ENCODE peak calls at places on chromosomes 12 and 14, in four cellular contexts. One of them, this sample, is unnamed.

GRCh38 chr12:89126712-89127111 is 225.6 kb downstream of the DUSP6 start:
- DNase-seq in AG04450: no peak
- DNase-seq in CD8-positive, alpha-beta memory T cell: no peak
- DNase-seq in MM.1S: no peak
- DNase-seq in this sample: no peak

GRCh38 chr14:75303415-75303814 is 24.8 kb downstream of the FOS start:
- DNase-seq in AG04450: no peak
- DNase-seq in CD8-positive, alpha-beta memory T cell: peak
- DNase-seq in MM.1S: peak
- DNase-seq in this sample: peak

GRCh38 chr14:92937229-92937937 is 14.4 kb downstream of the CHGA start:
- DNase-seq in AG04450: no peak
- DNase-seq in MM.1S: no peak
- DNase-seq in CD8-positive, alpha-beta memory T cell: no peak
- DNase-seq in this sample: no peak

GRCh38 chr14:33484264-33484663 is 466.6 kb downstream of the EGLN3 start:
- DNase-seq in MM.1S: no peak
- DNase-seq in AG04450: no peak
- DNase-seq in CD8-positive, alpha-beta memory T cell: no peak
- DNase-seq in this sample: no peak

GRCh38 chr12:106114084-106115068 is 24.4 kb downstream of the NUAK1 start:
- DNase-seq in AG04450: no peak
- DNase-seq in MM.1S: peak
- DNase-seq in CD8-positive, alpha-beta memory T cell: no peak
- DNase-seq in this sample: no peak

GRCh38 chr12:71158361-71158882 is 623 bp upstream of the TSPAN8 start:
- DNase-seq in AG04450: no peak
- DNase-seq in MM.1S: no peak
- DNase-seq in CD8-positive, alpha-beta memory T cell: no peak
- DNase-seq in this sample: no peak

GRCh38 chr12:78560633-78561032 is 303.9 kb upstream of the SYT1 start:
- DNase-seq in AG04450: no peak
- DNase-seq in MM.1S: no peak
- DNase-seq in CD8-positive, alpha-beta memory T cell: no peak
- DNase-seq in this sample: no peak

GRCh38 chr12:45282411-45282810 is 66.5 kb downstream of the ANO6 start:
- DNase-seq in AG04450: no peak
- DNase-seq in CD8-positive, alpha-beta memory T cell: no peak
- DNase-seq in MM.1S: no peak
- DNase-seq in this sample: no peak

GRCh38 chr14:75268638-75269550 is 9.7 kb upstream of the FOS start:
- DNase-seq in MM.1S: no peak
- DNase-seq in AG04450: no peak
- DNase-seq in CD8-positive, alpha-beta memory T cell: no peak
- DNase-seq in this sample: no peak

GRCh38 chr14:36506732-36507614 is 13.1 kb downstream of the NKX2-1 start:
- DNase-seq in CD8-positive, alpha-beta memory T cell: no peak
- DNase-seq in AG04450: no peak
- DNase-seq in MM.1S: no peak
- DNase-seq in this sample: no peak

GRCh38 chr14:72439707-72440106 is 454.2 kb downstream of the DPF3 start:
- DNase-seq in AG04450: no peak
- DNase-seq in CD8-positive, alpha-beta memory T cell: no peak
- DNase-seq in MM.1S: no peak
- DNase-seq in this sample: no peak

GRCh38 chr12:25557830-25558436 is 4.8 kb upstream of the LMNTD1 start:
- DNase-seq in AG04450: no peak
- DNase-seq in MM.1S: peak
- DNase-seq in CD8-positive, alpha-beta memory T cell: no peak
- DNase-seq in this sample: peak

GRCh38 chr12:6267007-6267721 is 43.3 kb upstream of the PLEKHG6 start:
- DNase-seq in CD8-positive, alpha-beta memory T cell: no peak
- DNase-seq in AG04450: no peak
- DNase-seq in MM.1S: no peak
- DNase-seq in this sample: peak

GRCh38 chr12:3241621-3242020 is 164.4 kb downstream of the TSPAN9 start:
- DNase-seq in AG04450: no peak
- DNase-seq in MM.1S: no peak
- DNase-seq in CD8-positive, alpha-beta memory T cell: no peak
- DNase-seq in this sample: no peak

GRCh38 chr14:95741051-95741490 is 27.1 kb upstream of the TCL1A start:
- DNase-seq in MM.1S: no peak
- DNase-seq in CD8-positive, alpha-beta memory T cell: no peak
- DNase-seq in AG04450: no peak
- DNase-seq in this sample: no peak

GRCh38 chr12:5379737-5380496 is 52.0 kb upstream of the NTF3 start:
- DNase-seq in AG04450: no peak
- DNase-seq in MM.1S: no peak
- DNase-seq in CD8-positive, alpha-beta memory T cell: no peak
- DNase-seq in this sample: no peak

GRCh38 chr12:111126331-111126730 is 206.0 kb upstream of the MYL2 start:
- DNase-seq in CD8-positive, alpha-beta memory T cell: no peak
- DNase-seq in AG04450: no peak
- DNase-seq in MM.1S: no peak
- DNase-seq in this sample: no peak

GRCh38 chr12:3044141-3044630 is 33.0 kb upstream of the TSPAN9 start:
- DNase-seq in AG04450: no peak
- DNase-seq in MM.1S: no peak
- DNase-seq in CD8-positive, alpha-beta memory T cell: no peak
- DNase-seq in this sample: no peak

GRCh38 chr12:18428416-18428815 is 167.1 kb downstream of the PIK3C2G start:
- DNase-seq in AG04450: no peak
- DNase-seq in CD8-positive, alpha-beta memory T cell: no peak
- DNase-seq in MM.1S: no peak
- DNase-seq in this sample: no peak

GRCh38 chr12:3020399-3020798 is 56.8 kb upstream of the TSPAN9 start:
- DNase-seq in CD8-positive, alpha-beta memory T cell: no peak
- DNase-seq in MM.1S: no peak
- DNase-seq in AG04450: no peak
- DNase-seq in this sample: no peak

GRCh38 chr14:72598328-72598727 is 295.6 kb downstream of the DPF3 start:
- DNase-seq in AG04450: no peak
- DNase-seq in MM.1S: no peak
- DNase-seq in CD8-positive, alpha-beta memory T cell: no peak
- DNase-seq in this sample: peak

GRCh38 chr12:22083167-22083566 is 37.1 kb downstream of the CMAS start:
- DNase-seq in CD8-positive, alpha-beta memory T cell: peak
- DNase-seq in MM.1S: peak
- DNase-seq in AG04450: no peak
- DNase-seq in this sample: peak

GRCh38 chr14:29085546-29085945 is 319.0 kb downstream of the FOXG1 start:
- DNase-seq in MM.1S: no peak
- DNase-seq in CD8-positive, alpha-beta memory T cell: no peak
- DNase-seq in AG04450: no peak
- DNase-seq in this sample: no peak

GRCh38 chr12:110578522-110579238 is 4.4 kb downstream of the PPTC7 start:
- DNase-seq in AG04450: no peak
- DNase-seq in MM.1S: no peak
- DNase-seq in CD8-positive, alpha-beta memory T cell: no peak
- DNase-seq in this sample: no peak

GRCh38 chr12:106369624-106370346 is 12.2 kb downstream of the POLR3B start:
- DNase-seq in MM.1S: no peak
- DNase-seq in CD8-positive, alpha-beta memory T cell: no peak
- DNase-seq in AG04450: peak
- DNase-seq in this sample: no peak

GRCh38 chr12:6187948-6188793 is 12.0 kb upstream of the CD9 start:
- DNase-seq in CD8-positive, alpha-beta memory T cell: no peak
- DNase-seq in AG04450: no peak
- DNase-seq in MM.1S: no peak
- DNase-seq in this sample: no peak

GRCh38 chr14:53715390-53715730 is 241.3 kb downstream of the BMP4 start:
- DNase-seq in CD8-positive, alpha-beta memory T cell: no peak
- DNase-seq in AG04450: no peak
- DNase-seq in MM.1S: no peak
- DNase-seq in this sample: no peak

DNA sequence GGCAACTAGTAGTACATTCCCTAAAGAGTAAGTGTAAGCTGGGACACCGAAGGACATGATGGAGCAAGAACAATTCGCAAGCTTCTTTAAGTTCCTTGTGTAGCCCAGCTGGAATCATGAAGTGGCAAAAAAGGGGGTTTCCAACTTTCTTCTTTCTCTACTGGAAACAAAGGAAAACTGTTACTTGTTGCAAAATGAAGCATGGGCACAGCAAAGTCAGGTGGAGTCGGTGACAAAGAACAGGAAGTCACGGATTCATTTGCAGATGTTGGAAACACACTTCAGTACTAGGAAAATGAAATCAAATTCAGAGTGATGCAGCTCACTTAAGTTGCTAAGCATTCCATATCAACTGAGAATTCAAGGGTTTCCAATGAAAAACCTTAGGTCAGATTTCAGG is 706.9 kb upstream of the STXBP6 start:
- DNase-seq in AG04450: no peak
- DNase-seq in CD8-positive, alpha-beta memory T cell: no peak
- DNase-seq in MM.1S: no peak
- DNase-seq in this sample: no peak
- H3K4me3 ChIP-seq in AG04450: no peak
- H3K4me3 ChIP-seq in CD8-positive, alpha-beta memory T cell: no peak
- H3K4me3 ChIP-seq in MM.1S: no peak
- H3K4me3 ChIP-seq in this sample: no peak

DNA sequence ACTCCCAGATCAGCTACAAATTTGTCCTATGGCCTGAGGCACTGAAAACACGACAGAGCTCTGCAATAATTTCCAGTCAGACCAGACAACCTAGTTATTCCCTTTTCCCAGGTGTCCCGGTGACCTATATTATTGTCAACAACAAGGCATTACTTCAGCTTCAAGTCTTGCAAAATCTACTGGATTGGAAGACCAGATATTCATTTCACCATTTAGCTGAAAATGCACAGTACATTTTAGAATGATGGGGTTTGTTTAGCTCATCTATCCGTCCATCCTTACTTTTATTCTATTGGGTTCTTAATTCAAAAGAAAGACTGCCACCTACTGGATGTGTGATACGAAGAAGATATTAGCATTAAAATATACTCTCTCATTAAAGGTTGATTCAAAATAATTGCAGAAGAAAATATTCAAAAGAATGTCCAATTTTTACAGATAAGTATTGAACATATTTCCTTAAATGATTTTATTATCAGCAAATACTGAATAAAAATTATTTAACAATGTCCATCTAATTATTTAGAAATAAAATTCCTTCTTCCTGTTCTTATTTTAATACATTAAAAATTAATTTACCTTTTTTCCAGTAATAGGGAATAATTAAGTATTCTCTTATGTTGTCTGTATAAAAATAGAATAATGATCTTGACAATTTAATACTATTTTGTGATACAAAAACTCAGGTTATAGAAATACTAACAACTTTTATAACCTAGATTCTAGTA is 244.9 kb upstream of the LRIG3 start:
- DNase-seq in CD8-positive, alpha-beta memory T cell: no peak
- DNase-seq in AG04450: peak
- DNase-seq in MM.1S: peak
- DNase-seq in this sample: peak
- H3K4me3 ChIP-seq in CD8-positive, alpha-beta memory T cell: no peak
- H3K4me3 ChIP-seq in AG04450: no peak
- H3K4me3 ChIP-seq in MM.1S: no peak
- H3K4me3 ChIP-seq in this sample: no peak

GRCh38 chr12:100229036-100229635 is 28.5 kb downstream of the ACTR6 start:
- DNase-seq in MM.1S: no peak
- DNase-seq in AG04450: no peak
- DNase-seq in CD8-positive, alpha-beta memory T cell: no peak
- DNase-seq in this sample: peak
- H3K4me3 ChIP-seq in MM.1S: no peak
- H3K4me3 ChIP-seq in AG04450: no peak
- H3K4me3 ChIP-seq in CD8-positive, alpha-beta memory T cell: no peak
- H3K4me3 ChIP-seq in this sample: no peak

DNA sequence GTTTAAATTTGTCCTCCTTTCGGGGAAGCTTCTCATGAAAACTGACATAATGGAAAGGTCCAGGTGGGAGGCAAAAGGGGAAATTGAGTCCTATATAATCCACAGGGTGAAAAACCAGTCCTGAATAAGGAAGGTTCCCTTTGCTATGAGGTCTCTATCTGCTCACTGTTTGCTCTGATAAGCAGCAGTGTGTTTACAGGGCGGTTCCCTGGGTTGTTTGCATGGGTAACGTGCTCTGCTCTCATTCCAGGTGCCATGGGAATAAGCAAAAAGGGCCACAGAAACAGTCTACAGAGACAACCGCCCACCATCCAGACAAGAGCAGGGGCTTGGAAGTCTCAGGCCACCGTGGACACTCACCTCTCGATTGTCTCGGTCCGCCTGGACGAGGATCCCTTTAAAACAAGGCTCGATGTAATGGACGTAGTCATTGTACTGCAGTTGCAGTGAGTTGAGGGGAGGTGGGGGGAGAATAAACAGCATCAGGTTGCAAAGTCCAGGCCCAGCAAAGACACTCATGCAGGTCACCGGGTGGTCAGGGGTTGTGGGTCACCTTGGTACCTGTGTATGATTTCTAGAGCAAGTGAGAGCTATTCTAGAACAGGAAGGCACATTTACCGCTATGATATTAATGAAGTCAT is 32.7 kb downstream of the CACNA2D4 start:
- DNase-seq in MM.1S: no peak
- DNase-seq in AG04450: no peak
- DNase-seq in CD8-positive, alpha-beta memory T cell: no peak
- DNase-seq in this sample: no peak
- H3K4me3 ChIP-seq in MM.1S: no peak
- H3K4me3 ChIP-seq in AG04450: no peak
- H3K4me3 ChIP-seq in CD8-positive, alpha-beta memory T cell: no peak
- H3K4me3 ChIP-seq in this sample: no peak

GRCh38 chr14:104933721-104934379 is 9.2 kb downstream of the PLD4 start:
- DNase-seq in MM.1S: no peak
- DNase-seq in CD8-positive, alpha-beta memory T cell: no peak
- DNase-seq in AG04450: no peak
- DNase-seq in this sample: no peak

GRCh38 chr14:104932676-104933631 is 8.3 kb downstream of the PLD4 start:
- DNase-seq in AG04450: peak
- DNase-seq in CD8-positive, alpha-beta memory T cell: peak
- DNase-seq in MM.1S: peak
- DNase-seq in this sample: peak

GRCh38 chr14:104930526-104931322 is 6.0 kb downstream of the PLD4 start:
- DNase-seq in MM.1S: no peak
- DNase-seq in AG04450: no peak
- DNase-seq in CD8-positive, alpha-beta memory T cell: no peak
- DNase-seq in this sample: no peak

GRCh38 chr14:104931323-104931770 is 6.7 kb downstream of the PLD4 start:
- DNase-seq in CD8-positive, alpha-beta memory T cell: no peak
- DNase-seq in MM.1S: no peak
- DNase-seq in AG04450: no peak
- DNase-seq in this sample: no peak

GRCh38 chr14:104931771-104932675 is 7.3 kb downstream of the PLD4 start:
- DNase-seq in MM.1S: no peak
- DNase-seq in CD8-positive, alpha-beta memory T cell: no peak
- DNase-seq in AG04450: no peak
- DNase-seq in this sample: no peak
- H3K4me3 ChIP-seq in MM.1S: no peak
- H3K4me3 ChIP-seq in CD8-positive, alpha-beta memory T cell: no peak
- H3K4me3 ChIP-seq in AG04450: peak
- H3K4me3 ChIP-seq in this sample: no peak

This sample was measured in OCI-LY7.